ENCODE peak calls at places on chromosome 22, in six cellular contexts. L is germinal center, U is amniotic stem cell, J is astrocyte, N is HCEC 1CT, G is tibial artery. A is an unnamed sample.

GRCh38 chr22:42473484-42474193 is 41.4 kb upstream of the NFAM1 start:
- DNase-seq in U (peak; percentile 41), L (peak; percentile 32), G (no peak), N (peak; percentile 61), J (peak; percentile 14), A (peak; percentile 48)

GRCh38 chr22:44108076-44108475 is 72.6 kb upstream of the PARVG start:
- DNase-seq in U (no peak), L (no peak), N (no peak), G (no peak), J (no peak), A (no peak)

GRCh38 chr22:41517172-41518047 is 26.9 kb downstream of the POLR3H start:
- DNase-seq in N (peak; percentile 26), J (no peak), U (no peak), L (no peak), G (peak; percentile 89), A (peak; percentile 27)

GRCh38 chr22:35930933-35931332 is 97.7 kb downstream of the RBFOX2 start:
- DNase-seq in N (peak; percentile 80), G (no peak), J (peak; percentile 59), U (peak; percentile 42), L (peak; percentile 18), A (no peak)

GRCh38 chr22:44319685-44320084 is 6.9 kb upstream of the SHISAL1 start:
- DNase-seq in U (no peak), N (no peak), L (no peak), G (no peak), J (no peak), A (no peak)

GRCh38 chr22:23772315-23773246 is at the start of gene MMP11:
- DNase-seq in J (no peak), N (peak; percentile 34), U (no peak), G (peak; percentile 77), L (peak; percentile 75), A (no peak)

GRCh38 chr22:46693634-46694422 is 44.2 kb downstream of the CERK start:
- DNase-seq in L (no peak), U (no peak), J (no peak), N (no peak), G (no peak), A (no peak)

GRCh38 chr22:29203456-29203855 is 2.2 kb upstream of the EMID1 start:
- DNase-seq in J (no peak), G (no peak), L (no peak), U (no peak), N (no peak), A (no peak)

GRCh38 chr22:38843716-38844660 is at the start of gene NPTXR:
- DNase-seq in L (peak; percentile 37), U (peak; percentile 26), N (no peak), G (peak; percentile 83), J (no peak), A (peak; percentile 7)

GRCh38 chr22:50622723-50623327 is 5.1 kb downstream of the ARSA start:
- DNase-seq in G (no peak), U (no peak), L (no peak), J (no peak), N (no peak), A (peak; percentile 62)

GRCh38 chr22:48505891-48506290 is 1321.8 kb downstream of the BRD1 start:
- DNase-seq in N (no peak), U (no peak), J (no peak), L (no peak), G (no peak), A (no peak)

GRCh38 chr22:42283288-42284229 is 13.1 kb upstream of the TCF20 start:
- DNase-seq in N (no peak), J (no peak), L (peak; percentile 26), G (no peak), U (no peak), A (no peak)

GRCh38 chr22:30332551-30332950 is 5.8 kb upstream of the TBC1D10A start:
- DNase-seq in U (no peak), L (no peak), J (no peak), N (no peak), G (no peak), A (no peak)